ENCODE peak calls at places on chromosomes 6 and 20, in seven cellular contexts. One of them, this sample, is unnamed.

GRCh38 chr6:26030716-26031115 is 56.5 kb upstream of the HFE start:
- DNase-seq in K562: no peak
- DNase-seq in HepG2: no peak
- DNase-seq in GM12878: no peak
- DNase-seq in SK-N-SH: no peak
- DNase-seq in H1: no peak
- DNase-seq in HCT116: no peak
- DNase-seq in this sample: peak

GRCh38 chr6:1708820-1709612 is 99.3 kb downstream of the FOXC1 start:
- DNase-seq in K562: no peak
- DNase-seq in HepG2: peak
- DNase-seq in GM12878: no peak
- DNase-seq in SK-N-SH: no peak
- DNase-seq in H1: no peak
- DNase-seq in HCT116: peak
- DNase-seq in this sample: no peak

GRCh38 chr6:46771556-46771955 is 21.6 kb upstream of the MEP1A start:
- DNase-seq in K562: no peak
- DNase-seq in HepG2: no peak
- DNase-seq in GM12878: no peak
- DNase-seq in SK-N-SH: no peak
- DNase-seq in H1: no peak
- DNase-seq in HCT116: no peak
- DNase-seq in this sample: no peak

GRCh38 chr6:34657307-34657978 is 39.1 kb downstream of the ILRUN start:
- DNase-seq in K562: peak
- DNase-seq in HepG2: peak
- DNase-seq in GM12878: no peak
- DNase-seq in SK-N-SH: no peak
- DNase-seq in H1: no peak
- DNase-seq in HCT116: no peak
- DNase-seq in this sample: peak

GRCh38 chr6:163837681-163838431 is 423.3 kb downstream of the QKI start:
- DNase-seq in K562: no peak
- DNase-seq in HepG2: no peak
- DNase-seq in GM12878: no peak
- DNase-seq in SK-N-SH: no peak
- DNase-seq in H1: no peak
- DNase-seq in HCT116: no peak
- DNase-seq in this sample: no peak

GRCh38 chr20:35791823-35792222 is 20.0 kb downstream of the PHF20 start:
- DNase-seq in K562: no peak
- DNase-seq in HepG2: no peak
- DNase-seq in GM12878: no peak
- DNase-seq in SK-N-SH: no peak
- DNase-seq in H1: no peak
- DNase-seq in HCT116: no peak
- DNase-seq in this sample: no peak

GRCh38 chr6:101226677-101227135 is 166.8 kb upstream of the GRIK2 start:
- DNase-seq in K562: no peak
- DNase-seq in HepG2: peak
- DNase-seq in GM12878: no peak
- DNase-seq in SK-N-SH: no peak
- DNase-seq in H1: peak
- DNase-seq in HCT116: peak
- DNase-seq in this sample: no peak

GRCh38 chr6:3731700-3732099 is 19.8 kb downstream of the PXDC1 start:
- DNase-seq in K562: no peak
- DNase-seq in HepG2: no peak
- DNase-seq in GM12878: no peak
- DNase-seq in SK-N-SH: peak
- DNase-seq in H1: no peak
- DNase-seq in HCT116: no peak
- DNase-seq in this sample: peak

GRCh38 chr6:69722683-69723082 is 74.1 kb downstream of the LMBRD1 start:
- DNase-seq in K562: no peak
- DNase-seq in HepG2: no peak
- DNase-seq in GM12878: no peak
- DNase-seq in SK-N-SH: no peak
- DNase-seq in H1: no peak
- DNase-seq in HCT116: no peak
- DNase-seq in this sample: no peak

GRCh38 chr6:117840541-117840983 is 66.5 kb upstream of the SLC35F1 start:
- DNase-seq in K562: peak
- DNase-seq in HepG2: peak
- DNase-seq in GM12878: no peak
- DNase-seq in SK-N-SH: peak
- DNase-seq in H1: no peak
- DNase-seq in HCT116: peak
- DNase-seq in this sample: peak

GRCh38 chr20:47454298-47455132 is 47.2 kb upstream of the NCOA3 start:
- DNase-seq in K562: no peak
- DNase-seq in HepG2: peak
- DNase-seq in GM12878: no peak
- DNase-seq in SK-N-SH: no peak
- DNase-seq in H1: no peak
- DNase-seq in HCT116: no peak
- DNase-seq in this sample: no peak

GRCh38 chr20:4234128-4234527 is 218.8 kb upstream of the RNF24 start:
- DNase-seq in K562: no peak
- DNase-seq in HepG2: no peak
- DNase-seq in GM12878: no peak
- DNase-seq in SK-N-SH: no peak
- DNase-seq in H1: no peak
- DNase-seq in HCT116: no peak
- DNase-seq in this sample: no peak
- TF ChIP-seq JUND in K562: no peak
- TF ChIP-seq JUND in HepG2: no peak
- TF ChIP-seq JUND in GM12878: no peak
- TF ChIP-seq JUND in SK-N-SH: no peak
- TF ChIP-seq JUND in H1: no peak
- TF ChIP-seq JUND in HCT116: no peak
- TF ChIP-seq JUND in this sample: no peak

GRCh38 chr6:111803384-111803783 is 69.9 kb downstream of the FYN start:
- DNase-seq in K562: no peak
- DNase-seq in HepG2: no peak
- DNase-seq in GM12878: no peak
- DNase-seq in SK-N-SH: no peak
- DNase-seq in H1: no peak
- DNase-seq in HCT116: no peak
- DNase-seq in this sample: no peak

GRCh38 chr6:111802720-111803119 is 70.5 kb downstream of the FYN start:
- DNase-seq in K562: no peak
- DNase-seq in HepG2: no peak
- DNase-seq in GM12878: no peak
- DNase-seq in SK-N-SH: no peak
- DNase-seq in H1: no peak
- DNase-seq in HCT116: no peak
- DNase-seq in this sample: no peak

GRCh38 chr6:111805511-111806181 is 67.6 kb downstream of the FYN start:
- DNase-seq in K562: peak
- DNase-seq in HepG2: no peak
- DNase-seq in GM12878: peak
- DNase-seq in SK-N-SH: no peak
- DNase-seq in H1: no peak
- DNase-seq in HCT116: no peak
- DNase-seq in this sample: no peak

GRCh38 chr6:111803804-111804203 is 69.4 kb downstream of the FYN start:
- DNase-seq in K562: no peak
- DNase-seq in HepG2: no peak
- DNase-seq in GM12878: no peak
- DNase-seq in SK-N-SH: no peak
- DNase-seq in H1: no peak
- DNase-seq in HCT116: no peak
- DNase-seq in this sample: no peak

GRCh38 chr6:111804627-111805235 is 68.5 kb downstream of the FYN start:
- DNase-seq in K562: peak
- DNase-seq in HepG2: no peak
- DNase-seq in GM12878: peak
- DNase-seq in SK-N-SH: no peak
- DNase-seq in H1: no peak
- DNase-seq in HCT116: no peak
- DNase-seq in this sample: no peak
- TF ChIP-seq JUND in K562: peak
- TF ChIP-seq JUND in HepG2: no peak
- TF ChIP-seq JUND in GM12878: peak
- TF ChIP-seq JUND in SK-N-SH: no peak
- TF ChIP-seq JUND in H1: no peak
- TF ChIP-seq JUND in HCT116: no peak
- TF ChIP-seq JUND in this sample: no peak

DNA sequence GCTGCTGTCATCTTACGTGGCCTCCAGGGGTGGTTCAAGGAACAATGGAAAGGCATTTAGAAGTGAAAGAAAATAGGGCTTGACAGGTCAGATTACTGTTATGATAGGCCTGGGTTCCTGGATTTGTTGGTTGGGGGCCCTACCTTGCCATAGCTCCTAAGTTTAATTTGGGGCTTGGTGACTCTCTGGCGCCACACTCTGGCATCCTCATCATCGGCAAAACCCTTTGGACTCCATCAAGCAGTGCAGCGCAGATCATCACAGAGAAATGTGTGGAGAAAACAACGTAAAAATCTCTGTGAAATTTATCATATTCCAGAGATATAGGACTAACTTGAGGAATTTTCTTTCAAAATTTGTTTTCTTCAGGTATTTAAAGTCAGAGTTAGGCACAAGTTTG is 33.6 kb upstream of the AIG1 start:
- DNase-seq in K562: no peak
- DNase-seq in HepG2: peak
- DNase-seq in GM12878: no peak
- DNase-seq in SK-N-SH: no peak
- DNase-seq in H1: peak
- DNase-seq in HCT116: peak
- DNase-seq in this sample: no peak
- TF ChIP-seq JUND in K562: no peak
- TF ChIP-seq JUND in HepG2: no peak
- TF ChIP-seq JUND in GM12878: no peak
- TF ChIP-seq JUND in SK-N-SH: no peak
- TF ChIP-seq JUND in H1: no peak
- TF ChIP-seq JUND in HCT116: no peak
- TF ChIP-seq JUND in this sample: no peak

DNA sequence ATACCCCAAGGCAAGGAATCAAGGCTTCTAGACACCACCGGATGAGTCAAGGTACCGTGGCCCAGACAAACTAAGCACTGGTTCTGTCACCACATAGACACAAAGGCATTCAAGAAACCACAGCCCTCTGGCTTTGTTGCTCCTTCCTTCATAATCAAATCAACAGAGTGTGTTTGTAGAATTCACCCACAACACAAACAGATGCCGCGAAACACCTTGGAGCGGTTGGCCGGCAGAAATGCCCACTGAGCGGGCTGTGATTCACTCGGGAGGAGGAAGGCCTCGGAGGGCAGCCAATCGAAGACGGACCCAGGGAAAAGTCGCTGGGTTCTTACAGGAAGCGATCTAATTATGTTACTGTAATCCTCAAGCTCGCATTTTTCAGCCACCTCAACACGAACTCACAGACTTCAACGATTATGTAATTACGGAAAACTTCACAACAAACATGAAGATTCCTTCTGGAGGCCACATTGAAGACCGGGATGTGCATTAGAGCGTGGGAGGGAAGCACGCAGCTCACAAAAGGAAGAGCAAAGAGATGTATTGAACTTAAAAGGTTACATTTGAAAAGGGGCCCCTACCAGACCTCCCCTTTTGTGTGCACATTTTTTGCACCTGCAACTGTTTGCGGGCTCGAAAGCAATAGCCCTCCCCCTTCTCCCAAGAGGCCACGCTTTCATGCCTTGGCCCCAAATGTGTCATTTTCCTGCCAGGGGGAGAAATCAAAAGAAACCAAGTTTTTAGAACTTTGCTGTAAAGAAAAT is 184.7 kb upstream of the PREP start:
- DNase-seq in K562: no peak
- DNase-seq in HepG2: no peak
- DNase-seq in GM12878: no peak
- DNase-seq in SK-N-SH: no peak
- DNase-seq in H1: no peak
- DNase-seq in HCT116: no peak
- DNase-seq in this sample: no peak
- TF ChIP-seq JUND in K562: no peak
- TF ChIP-seq JUND in HepG2: no peak
- TF ChIP-seq JUND in GM12878: no peak
- TF ChIP-seq JUND in SK-N-SH: no peak
- TF ChIP-seq JUND in H1: no peak
- TF ChIP-seq JUND in HCT116: no peak
- TF ChIP-seq JUND in this sample: no peak

DNA sequence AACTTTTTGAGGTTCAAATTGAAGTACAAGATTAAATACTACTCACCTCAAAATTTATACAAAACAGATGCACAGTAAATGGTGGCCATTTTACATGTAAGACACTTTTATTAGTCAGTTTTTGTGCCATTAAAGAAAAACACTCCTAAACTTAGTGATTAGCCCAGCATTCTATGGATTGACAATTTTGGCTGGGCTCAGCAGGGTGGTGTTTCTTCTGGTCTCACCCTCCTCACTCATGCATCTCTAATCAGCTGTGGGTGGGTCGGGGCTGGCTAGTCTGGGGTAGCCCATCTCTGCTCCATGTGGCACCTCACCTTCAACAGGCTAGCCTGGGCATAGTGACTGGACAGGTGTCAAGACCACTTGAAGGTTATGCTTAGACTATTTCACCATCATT is 71.6 kb upstream of the BTBD3 start:
- DNase-seq in K562: no peak
- DNase-seq in HepG2: no peak
- DNase-seq in GM12878: no peak
- DNase-seq in SK-N-SH: no peak
- DNase-seq in H1: no peak
- DNase-seq in HCT116: no peak
- DNase-seq in this sample: no peak
- TF ChIP-seq JUND in K562: no peak
- TF ChIP-seq JUND in HepG2: no peak
- TF ChIP-seq JUND in GM12878: no peak
- TF ChIP-seq JUND in SK-N-SH: no peak
- TF ChIP-seq JUND in H1: no peak
- TF ChIP-seq JUND in HCT116: no peak
- TF ChIP-seq JUND in this sample: no peak

DNA sequence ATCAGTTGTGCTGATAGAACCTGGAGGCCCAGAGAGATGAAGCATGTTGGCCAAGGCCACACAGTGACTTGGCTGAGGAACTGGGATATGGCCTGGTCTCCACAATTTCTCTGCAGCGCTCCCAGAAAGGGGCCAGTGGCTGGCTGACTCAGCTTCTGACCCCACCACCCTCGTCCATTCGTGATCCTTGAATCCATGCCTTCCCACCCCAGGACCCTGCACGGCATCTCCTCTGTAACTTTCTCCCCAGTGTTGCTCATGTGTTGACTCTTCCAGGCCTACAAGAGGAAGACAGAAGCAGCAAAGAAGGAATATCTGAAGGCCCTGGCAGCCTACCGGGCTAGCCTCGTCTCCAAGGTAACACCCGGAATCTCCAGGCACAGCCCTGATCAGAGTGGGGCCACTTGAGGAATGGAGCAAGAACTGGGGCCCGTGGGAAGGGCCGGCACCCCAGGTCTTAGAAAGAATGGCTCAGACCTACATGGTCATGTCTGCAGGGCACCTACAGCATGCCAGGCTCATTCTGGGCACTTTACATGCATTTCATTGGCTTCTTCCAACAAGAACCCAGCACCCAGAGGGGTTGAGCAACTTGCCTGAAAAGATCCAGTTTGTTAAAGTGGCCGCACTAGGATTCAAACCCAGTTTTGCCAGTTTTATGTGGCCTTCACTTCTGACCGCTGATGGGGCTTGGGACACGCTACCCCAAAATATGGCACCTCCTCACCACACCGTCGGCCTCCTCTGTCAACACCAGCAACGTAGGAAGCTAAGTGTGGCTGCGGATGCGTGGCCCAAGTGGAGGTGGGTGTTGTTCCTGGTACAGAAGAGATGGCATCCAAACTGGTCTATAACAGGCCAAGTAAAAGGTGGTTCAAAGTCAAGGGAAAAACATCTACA is 122.2 kb downstream of the JPH2 start:
- DNase-seq in K562: no peak
- DNase-seq in HepG2: no peak
- DNase-seq in GM12878: no peak
- DNase-seq in SK-N-SH: no peak
- DNase-seq in H1: no peak
- DNase-seq in HCT116: no peak
- DNase-seq in this sample: no peak
- TF ChIP-seq JUND in K562: no peak
- TF ChIP-seq JUND in HepG2: no peak
- TF ChIP-seq JUND in GM12878: no peak
- TF ChIP-seq JUND in SK-N-SH: no peak
- TF ChIP-seq JUND in H1: no peak
- TF ChIP-seq JUND in HCT116: no peak
- TF ChIP-seq JUND in this sample: no peak